ENCODE peak calls at places on chromosomes 2 and 18, in four cellular contexts. One of them, this sample, is unnamed.

GRCh38 chr18:21452808-21453511 is 147.5 kb downstream of the ESCO1 start:
- DNase-seq in ecto neural progenitor cell: no peak
- DNase-seq in EL: peak; percentile 31
- DNase-seq in kidney tubule cell: no peak
- DNase-seq in this sample: no peak

GRCh38 chr2:7430869-7431641 is 513.8 kb downstream of the RNF144A start:
- DNase-seq in ecto neural progenitor cell: peak; percentile 79
- DNase-seq in kidney tubule cell: peak; percentile 28
- DNase-seq in EL: no peak
- DNase-seq in this sample: no peak

GRCh38 chr2:219629976-219630695 is 2.7 kb downstream of the SLC4A3 start:
- DNase-seq in EL: peak; percentile 28
- DNase-seq in ecto neural progenitor cell: no peak
- DNase-seq in kidney tubule cell: no peak
- DNase-seq in this sample: no peak

GRCh38 chr2:175251425-175252041 is 70.0 kb upstream of the ATP5MC3 start:
- DNase-seq in kidney tubule cell: peak; percentile 38
- DNase-seq in ecto neural progenitor cell: no peak
- DNase-seq in EL: peak; percentile 37
- DNase-seq in this sample: peak; percentile 49

GRCh38 chr18:3481696-3482210 is 31.8 kb downstream of the TGIF1 start:
- DNase-seq in ecto neural progenitor cell: peak; percentile 52
- DNase-seq in kidney tubule cell: no peak
- DNase-seq in EL: peak; percentile 23
- DNase-seq in this sample: peak; percentile 47

GRCh38 chr2:26875808-26876207 is 27.9 kb downstream of the DPYSL5 start:
- DNase-seq in ecto neural progenitor cell: no peak
- DNase-seq in kidney tubule cell: no peak
- DNase-seq in EL: no peak
- DNase-seq in this sample: no peak

GRCh38 chr2:66574701-66575624 is 140.0 kb downstream of the MEIS1 start:
- DNase-seq in ecto neural progenitor cell: peak; percentile 82
- DNase-seq in EL: peak; percentile 87
- DNase-seq in kidney tubule cell: peak; percentile 76
- DNase-seq in this sample: peak; percentile 77

GRCh38 chr2:206990335-206990734 is 51.0 kb downstream of the CPO start:
- DNase-seq in EL: no peak
- DNase-seq in kidney tubule cell: no peak
- DNase-seq in ecto neural progenitor cell: no peak
- DNase-seq in this sample: no peak

GRCh38 chr2:28683100-28683706 is 68.4 kb upstream of the PPP1CB start:
- DNase-seq in EL: peak; percentile 79
- DNase-seq in ecto neural progenitor cell: peak; percentile 60
- DNase-seq in kidney tubule cell: peak; percentile 89
- DNase-seq in this sample: peak; percentile 64

GRCh38 chr2:223759569-223760430 is 77.6 kb downstream of the AP1S3 start:
- DNase-seq in EL: peak; percentile 46
- DNase-seq in ecto neural progenitor cell: no peak
- DNase-seq in kidney tubule cell: peak; percentile 91
- DNase-seq in this sample: no peak

GRCh38 chr2:226387499-226387942 is 412.1 kb downstream of the IRS1 start:
- DNase-seq in ecto neural progenitor cell: no peak
- DNase-seq in EL: no peak
- DNase-seq in kidney tubule cell: no peak
- DNase-seq in this sample: peak; percentile 7

GRCh38 chr2:71988170-71988569 is 159.5 kb downstream of the CYP26B1 start:
- DNase-seq in kidney tubule cell: no peak
- DNase-seq in EL: no peak
- DNase-seq in ecto neural progenitor cell: no peak
- DNase-seq in this sample: no peak

GRCh38 chr2:128169497-128169896 is 78.5 kb downstream of the UGGT1 start:
- DNase-seq in ecto neural progenitor cell: no peak
- DNase-seq in kidney tubule cell: no peak
- DNase-seq in EL: peak; percentile 7
- DNase-seq in this sample: no peak

GRCh38 chr2:149383340-149383739 is 53.0 kb downstream of the LYPD6 start:
- DNase-seq in EL: peak; percentile 79
- DNase-seq in ecto neural progenitor cell: no peak
- DNase-seq in kidney tubule cell: peak; percentile 37
- DNase-seq in this sample: peak; percentile 81

GRCh38 chr2:42492691-42493467 is 903 bp downstream of the KCNG3 start:
- DNase-seq in kidney tubule cell: no peak
- DNase-seq in ecto neural progenitor cell: peak; percentile 64
- DNase-seq in EL: no peak
- DNase-seq in this sample: no peak

GRCh38 chr2:106158871-106159270 is 35.2 kb downstream of the UXS1 start:
- DNase-seq in EL: no peak
- DNase-seq in kidney tubule cell: no peak
- DNase-seq in ecto neural progenitor cell: no peak
- DNase-seq in this sample: no peak

GRCh38 chr18:79459946-79460345 is 64.2 kb downstream of the NFATC1 start:
- DNase-seq in EL: no peak
- DNase-seq in kidney tubule cell: no peak
- DNase-seq in ecto neural progenitor cell: no peak
- DNase-seq in this sample: no peak